ENCODE peak calls at places on chromosomes 4 and X, in eight cellular contexts. V is transverse colon; S is mucosa of gallbladder; D is activated CD4-positive, alpha-beta T cell treated with anti-CD3 and anti-CD28 coated beads, Interleukin-2, amount 50 U/mL, for 4 hours; J is NCI-H1048; Z is activated B cell treated with CpG ODN at 0.5 μM for 24 hours; Q is stimulated activated CD4-positive, alpha-beta T cell treated with anti-CD3 and anti-CD28 coated beads, Interleukin-4, amount 100 ng/mL, for 48 hours; E is HCEC 1CT. T is an unnamed sample.

GRCh38 chr4:162075691-162076090 is 88.1 kb downstream of the FSTL5 start:
- DNase-seq in E (peak), V (no peak), D (no peak), S (no peak), Z (no peak), Q (no peak), J (no peak), T (no peak)

GRCh38 chr4:39453738-39454137 is 5.0 kb downstream of the RPL9 start:
- DNase-seq in E (no peak), V (no peak), Z (no peak), S (no peak), D (no peak), Q (no peak), J (no peak), T (no peak)

GRCh38 chr4:63464393-63464792 is 944.9 kb downstream of the TECRL start:
- DNase-seq in S (no peak), D (no peak), V (no peak), J (no peak), Q (no peak), E (no peak), Z (no peak), T (no peak)

GRCh38 chr4:128461300-128462103 is 173.9 kb upstream of the PGRMC2 start:
- DNase-seq in V (no peak), Z (no peak), D (no peak), J (no peak), Q (no peak), E (peak), S (peak), T (peak)

GRCh38 chr4:161916010-161916409 is 247.8 kb downstream of the FSTL5 start:
- DNase-seq in J (no peak), D (no peak), Z (no peak), Q (no peak), V (no peak), E (no peak), S (no peak), T (no peak)

GRCh38 chr4:78650106-78651021 is 98.8 kb downstream of the ANXA3 start:
- DNase-seq in Z (no peak), J (no peak), D (no peak), E (peak), Q (no peak), S (no peak), V (no peak), T (peak)

GRCh38 chr4:79049840-79050520 is 110.7 kb upstream of the PAQR3 start:
- DNase-seq in Z (no peak), E (no peak), D (no peak), J (no peak), V (peak), S (peak), Q (no peak), T (no peak)

GRCh38 chrX:10198254-10198653 is 41.5 kb downstream of the CLCN4 start:
- DNase-seq in E (peak), Q (no peak), Z (no peak), D (no peak), S (no peak), J (no peak), V (no peak), T (peak)

GRCh38 chr4:16360694-16361262 is 134.5 kb upstream of the TAPT1 start:
- DNase-seq in V (no peak), S (no peak), Z (no peak), E (no peak), J (no peak), Q (no peak), D (no peak), T (no peak)

GRCh38 chr4:79445371-79445781 is 37.3 kb upstream of the GK2 start:
- DNase-seq in E (no peak), D (no peak), J (no peak), S (no peak), Z (no peak), V (no peak), Q (no peak), T (no peak)

GRCh38 chrX:10119399-10119990 is 37.3 kb upstream of the CLCN4 start:
- DNase-seq in Q (peak), V (peak), J (peak), D (peak), S (peak), E (peak), Z (peak), T (peak)

GRCh38 chr4:164931551-164932324 is 45.7 kb downstream of the TRIM61 start:
- DNase-seq in V (no peak), S (no peak), D (no peak), E (peak), Q (no peak), J (no peak), Z (no peak), T (no peak)

GRCh38 chr4:25330905-25331816 is 18.6 kb downstream of the ZCCHC4 start:
- DNase-seq in Z (no peak), S (no peak), V (no peak), E (no peak), Q (no peak), D (no peak), J (no peak), T (peak)

GRCh38 chrX:110055616-110056015 is 52.7 kb downstream of the TMEM164 start:
- DNase-seq in E (peak), Z (no peak), S (no peak), Q (no peak), V (no peak), D (no peak), J (no peak), T (no peak)

GRCh38 chr4:140617494-140618060 is 48.8 kb upstream of the UCP1 start:
- DNase-seq in J (no peak), E (no peak), Z (no peak), S (no peak), D (no peak), V (no peak), Q (no peak), T (no peak)

T was measured in MV-4-11.